ENCODE peak calls at places on chromosomes 11 and 22, in eight cellular contexts. One of them, this sample, is unnamed.

GRCh38 chr11:62343822-62344609 is 6.8 kb downstream of the ASRGL1 start:
- DNase-seq in effector memory CD4-positive, alpha-beta T cell: no peak
- DNase-seq in CD8-positive, alpha-beta memory T cell: no peak
- DNase-seq in suprapubic skin: no peak
- DNase-seq in K562: no peak
- DNase-seq in colonic mucosa: no peak
- DNase-seq in A549: no peak
- DNase-seq in CD8-positive, alpha-beta T cell: no peak
- DNase-seq in this sample: no peak

GRCh38 chr11:55624531-55624930 is 10.4 kb upstream of the OR4P4 start:
- DNase-seq in CD8-positive, alpha-beta memory T cell: no peak
- DNase-seq in K562: no peak
- DNase-seq in CD8-positive, alpha-beta T cell: no peak
- DNase-seq in A549: no peak
- DNase-seq in effector memory CD4-positive, alpha-beta T cell: no peak
- DNase-seq in colonic mucosa: no peak
- DNase-seq in suprapubic skin: no peak
- DNase-seq in this sample: no peak

GRCh38 chr11:108713076-108713790 is 48.4 kb downstream of the DDX10 start:
- DNase-seq in A549: no peak
- DNase-seq in K562: no peak
- DNase-seq in effector memory CD4-positive, alpha-beta T cell: no peak
- DNase-seq in suprapubic skin: no peak
- DNase-seq in colonic mucosa: no peak
- DNase-seq in CD8-positive, alpha-beta T cell: no peak
- DNase-seq in CD8-positive, alpha-beta memory T cell: no peak
- DNase-seq in this sample: no peak

GRCh38 chr11:68328374-68329091 is 16.1 kb downstream of the LRP5 start:
- DNase-seq in A549: no peak
- DNase-seq in effector memory CD4-positive, alpha-beta T cell: no peak
- DNase-seq in CD8-positive, alpha-beta T cell: no peak
- DNase-seq in suprapubic skin: no peak
- DNase-seq in colonic mucosa: peak; percentile 72
- DNase-seq in CD8-positive, alpha-beta memory T cell: no peak
- DNase-seq in K562: no peak
- DNase-seq in this sample: peak; percentile 31

GRCh38 chr22:20970939-20971657 is 4.0 kb downstream of the AIFM3 start:
- DNase-seq in suprapubic skin: no peak
- DNase-seq in K562: no peak
- DNase-seq in CD8-positive, alpha-beta T cell: no peak
- DNase-seq in effector memory CD4-positive, alpha-beta T cell: no peak
- DNase-seq in colonic mucosa: no peak
- DNase-seq in CD8-positive, alpha-beta memory T cell: no peak
- DNase-seq in A549: no peak
- DNase-seq in this sample: no peak

GRCh38 chr22:43168416-43169309 is 17.3 kb downstream of the TSPO start:
- DNase-seq in A549: no peak
- DNase-seq in suprapubic skin: no peak
- DNase-seq in K562: no peak
- DNase-seq in colonic mucosa: no peak
- DNase-seq in CD8-positive, alpha-beta memory T cell: no peak
- DNase-seq in CD8-positive, alpha-beta T cell: no peak
- DNase-seq in effector memory CD4-positive, alpha-beta T cell: no peak
- DNase-seq in this sample: no peak

GRCh38 chr11:70142171-70142875 is 60.8 kb upstream of the FADD start:
- DNase-seq in effector memory CD4-positive, alpha-beta T cell: no peak
- DNase-seq in CD8-positive, alpha-beta T cell: no peak
- DNase-seq in CD8-positive, alpha-beta memory T cell: no peak
- DNase-seq in colonic mucosa: no peak
- DNase-seq in K562: peak; percentile 35
- DNase-seq in suprapubic skin: no peak
- DNase-seq in A549: peak; percentile 30
- DNase-seq in this sample: no peak

GRCh38 chr22:44889233-44889878 is 120.4 kb downstream of the PHF21B start:
- DNase-seq in CD8-positive, alpha-beta memory T cell: no peak
- DNase-seq in colonic mucosa: no peak
- DNase-seq in suprapubic skin: peak; percentile 34
- DNase-seq in CD8-positive, alpha-beta T cell: no peak
- DNase-seq in K562: peak; percentile 60
- DNase-seq in effector memory CD4-positive, alpha-beta T cell: no peak
- DNase-seq in A549: no peak
- DNase-seq in this sample: no peak

GRCh38 chr11:1401656-1402221 is 12.0 kb downstream of the BRSK2 start:
- DNase-seq in CD8-positive, alpha-beta memory T cell: peak; percentile 37
- DNase-seq in CD8-positive, alpha-beta T cell: no peak
- DNase-seq in K562: peak; percentile 75
- DNase-seq in colonic mucosa: peak; percentile 66
- DNase-seq in effector memory CD4-positive, alpha-beta T cell: no peak
- DNase-seq in A549: peak; percentile 36
- DNase-seq in suprapubic skin: no peak
- DNase-seq in this sample: no peak

GRCh38 chr22:30538280-30538679 is 8.3 kb downstream of the SEC14L6 start:
- DNase-seq in A549: no peak
- DNase-seq in CD8-positive, alpha-beta T cell: no peak
- DNase-seq in CD8-positive, alpha-beta memory T cell: no peak
- DNase-seq in suprapubic skin: no peak
- DNase-seq in colonic mucosa: no peak
- DNase-seq in K562: no peak
- DNase-seq in effector memory CD4-positive, alpha-beta T cell: no peak
- DNase-seq in this sample: no peak

GRCh38 chr11:36376888-36377758 is 81.0 kb downstream of the PRR5L start:
- DNase-seq in suprapubic skin: peak; percentile 62
- DNase-seq in CD8-positive, alpha-beta T cell: peak; percentile 29
- DNase-seq in A549: peak; percentile 56
- DNase-seq in colonic mucosa: peak; percentile 81
- DNase-seq in CD8-positive, alpha-beta memory T cell: peak; percentile 53
- DNase-seq in K562: no peak
- DNase-seq in effector memory CD4-positive, alpha-beta T cell: peak; percentile 36
- DNase-seq in this sample: no peak

GRCh38 chr11:9660886-9661285 is 3.0 kb upstream of the SWAP70 start:
- DNase-seq in colonic mucosa: no peak
- DNase-seq in CD8-positive, alpha-beta T cell: no peak
- DNase-seq in K562: no peak
- DNase-seq in effector memory CD4-positive, alpha-beta T cell: no peak
- DNase-seq in CD8-positive, alpha-beta memory T cell: no peak
- DNase-seq in A549: peak; percentile 74
- DNase-seq in suprapubic skin: no peak
- DNase-seq in this sample: no peak

GRCh38 chr11:128888034-128888985 is 2.8 kb upstream of the KCNJ5 start:
- DNase-seq in effector memory CD4-positive, alpha-beta T cell: no peak
- DNase-seq in CD8-positive, alpha-beta memory T cell: no peak
- DNase-seq in CD8-positive, alpha-beta T cell: no peak
- DNase-seq in colonic mucosa: no peak
- DNase-seq in A549: no peak
- DNase-seq in suprapubic skin: no peak
- DNase-seq in K562: no peak
- DNase-seq in this sample: no peak

GRCh38 chr11:126739499-126740145 is 260.9 kb downstream of the KIRREL3 start:
- DNase-seq in CD8-positive, alpha-beta T cell: no peak
- DNase-seq in suprapubic skin: no peak
- DNase-seq in A549: no peak
- DNase-seq in CD8-positive, alpha-beta memory T cell: no peak
- DNase-seq in colonic mucosa: no peak
- DNase-seq in effector memory CD4-positive, alpha-beta T cell: no peak
- DNase-seq in K562: no peak
- DNase-seq in this sample: no peak

GRCh38 chr11:61828629-61829407 is 718 bp downstream of the FADS2 start:
- DNase-seq in A549: peak; percentile 42
- DNase-seq in CD8-positive, alpha-beta T cell: no peak
- DNase-seq in colonic mucosa: peak; percentile 30
- DNase-seq in K562: no peak
- DNase-seq in CD8-positive, alpha-beta memory T cell: no peak
- DNase-seq in effector memory CD4-positive, alpha-beta T cell: no peak
- DNase-seq in suprapubic skin: no peak
- DNase-seq in this sample: no peak

GRCh38 chr22:29073618-29074275 is 912 bp downstream of the KREMEN1 start:
- DNase-seq in CD8-positive, alpha-beta memory T cell: no peak
- DNase-seq in K562: no peak
- DNase-seq in A549: no peak
- DNase-seq in colonic mucosa: peak; percentile 65
- DNase-seq in effector memory CD4-positive, alpha-beta T cell: no peak
- DNase-seq in suprapubic skin: peak; percentile 78
- DNase-seq in CD8-positive, alpha-beta T cell: no peak
- DNase-seq in this sample: no peak

GRCh38 chr11:91220476-91221202 is 997.8 kb upstream of the CHORDC1 start:
- DNase-seq in CD8-positive, alpha-beta T cell: no peak
- DNase-seq in A549: peak; percentile 27
- DNase-seq in K562: no peak
- DNase-seq in effector memory CD4-positive, alpha-beta T cell: no peak
- DNase-seq in colonic mucosa: no peak
- DNase-seq in CD8-positive, alpha-beta memory T cell: no peak
- DNase-seq in suprapubic skin: no peak
- DNase-seq in this sample: no peak

GRCh38 chr22:27476729-27477128 is 324.8 kb downstream of the MN1 start:
- DNase-seq in K562: no peak
- DNase-seq in effector memory CD4-positive, alpha-beta T cell: no peak
- DNase-seq in suprapubic skin: no peak
- DNase-seq in CD8-positive, alpha-beta memory T cell: no peak
- DNase-seq in A549: peak; percentile 47
- DNase-seq in colonic mucosa: no peak
- DNase-seq in CD8-positive, alpha-beta T cell: no peak
- DNase-seq in this sample: no peak

GRCh38 chr11:124839051-124839971 is 25.9 kb upstream of the ROBO3 start:
- DNase-seq in K562: no peak
- DNase-seq in CD8-positive, alpha-beta T cell: no peak
- DNase-seq in suprapubic skin: no peak
- DNase-seq in A549: no peak
- DNase-seq in effector memory CD4-positive, alpha-beta T cell: no peak
- DNase-seq in colonic mucosa: no peak
- DNase-seq in CD8-positive, alpha-beta memory T cell: no peak
- DNase-seq in this sample: no peak
- H3K4me3 ChIP-seq in K562: no peak overlapping the region
- H3K4me3 ChIP-seq in CD8-positive, alpha-beta T cell: no peak overlapping the region
- H3K4me3 ChIP-seq in suprapubic skin: peak overlapping the region; percentile 43
- H3K4me3 ChIP-seq in A549: peak overlapping the region; percentile 37
- H3K4me3 ChIP-seq in effector memory CD4-positive, alpha-beta T cell: peak overlapping the region; percentile 27
- H3K4me3 ChIP-seq in colonic mucosa: peak overlapping the region; percentile 22
- H3K4me3 ChIP-seq in CD8-positive, alpha-beta memory T cell: no peak overlapping the region
- H3K4me3 ChIP-seq in this sample: no peak overlapping the region

GRCh38 chr11:64864473-64865285 is 13.7 kb downstream of the EHD1 start:
- DNase-seq in suprapubic skin: no peak
- DNase-seq in colonic mucosa: no peak
- DNase-seq in K562: no peak
- DNase-seq in CD8-positive, alpha-beta memory T cell: no peak
- DNase-seq in A549: no peak
- DNase-seq in CD8-positive, alpha-beta T cell: no peak
- DNase-seq in effector memory CD4-positive, alpha-beta T cell: no peak
- DNase-seq in this sample: peak; percentile 63

GRCh38 chr11:64864135-64864472 is 14.3 kb downstream of the EHD1 start:
- DNase-seq in suprapubic skin: no peak
- DNase-seq in CD8-positive, alpha-beta memory T cell: no peak
- DNase-seq in effector memory CD4-positive, alpha-beta T cell: no peak
- DNase-seq in CD8-positive, alpha-beta T cell: no peak
- DNase-seq in A549: no peak
- DNase-seq in K562: no peak
- DNase-seq in colonic mucosa: no peak
- DNase-seq in this sample: no peak

GRCh38 chr11:64865286-64866172 is 12.9 kb downstream of the EHD1 start:
- DNase-seq in CD8-positive, alpha-beta memory T cell: no peak
- DNase-seq in colonic mucosa: no peak
- DNase-seq in suprapubic skin: no peak
- DNase-seq in A549: no peak
- DNase-seq in effector memory CD4-positive, alpha-beta T cell: no peak
- DNase-seq in CD8-positive, alpha-beta T cell: no peak
- DNase-seq in K562: no peak
- DNase-seq in this sample: no peak

GRCh38 chr11:64867748-64868462 is 10.5 kb downstream of the EHD1 start:
- DNase-seq in CD8-positive, alpha-beta T cell: no peak
- DNase-seq in A549: no peak
- DNase-seq in CD8-positive, alpha-beta memory T cell: no peak
- DNase-seq in suprapubic skin: no peak
- DNase-seq in colonic mucosa: no peak
- DNase-seq in effector memory CD4-positive, alpha-beta T cell: no peak
- DNase-seq in K562: no peak
- DNase-seq in this sample: no peak

GRCh38 chr11:64866173-64866491 is 12.3 kb downstream of the EHD1 start:
- DNase-seq in CD8-positive, alpha-beta T cell: no peak
- DNase-seq in CD8-positive, alpha-beta memory T cell: no peak
- DNase-seq in A549: no peak
- DNase-seq in suprapubic skin: no peak
- DNase-seq in K562: no peak
- DNase-seq in effector memory CD4-positive, alpha-beta T cell: no peak
- DNase-seq in colonic mucosa: no peak
- DNase-seq in this sample: no peak
- H3K27ac ChIP-seq in CD8-positive, alpha-beta T cell: peak overlapping the region; percentile 19
- H3K27ac ChIP-seq in CD8-positive, alpha-beta memory T cell: peak overlapping the region; percentile 75
- H3K27ac ChIP-seq in A549: peak overlapping the region; percentile 21
- H3K27ac ChIP-seq in suprapubic skin: peak overlapping the region; percentile 0
- H3K27ac ChIP-seq in K562: no peak overlapping the region
- H3K27ac ChIP-seq in effector memory CD4-positive, alpha-beta T cell: peak overlapping the region; percentile 83
- H3K27ac ChIP-seq in colonic mucosa: peak overlapping the region; percentile 75
- H3K27ac ChIP-seq in this sample: peak overlapping the region; percentile 76

GRCh38 chr11:8294251-8294935 is 30.7 kb upstream of the LMO1 start:
- DNase-seq in A549: no peak
- DNase-seq in CD8-positive, alpha-beta memory T cell: no peak
- DNase-seq in CD8-positive, alpha-beta T cell: no peak
- DNase-seq in effector memory CD4-positive, alpha-beta T cell: no peak
- DNase-seq in suprapubic skin: no peak
- DNase-seq in colonic mucosa: no peak
- DNase-seq in K562: no peak
- DNase-seq in this sample: no peak
- H3K4me3 ChIP-seq in A549: no peak overlapping the region
- H3K4me3 ChIP-seq in CD8-positive, alpha-beta memory T cell: no peak overlapping the region
- H3K4me3 ChIP-seq in CD8-positive, alpha-beta T cell: no peak overlapping the region
- H3K4me3 ChIP-seq in effector memory CD4-positive, alpha-beta T cell: no peak overlapping the region
- H3K4me3 ChIP-seq in suprapubic skin: no peak overlapping the region
- H3K4me3 ChIP-seq in colonic mucosa: no peak overlapping the region
- H3K4me3 ChIP-seq in K562: no peak overlapping the region
- H3K4me3 ChIP-seq in this sample: no peak overlapping the region

DNA sequence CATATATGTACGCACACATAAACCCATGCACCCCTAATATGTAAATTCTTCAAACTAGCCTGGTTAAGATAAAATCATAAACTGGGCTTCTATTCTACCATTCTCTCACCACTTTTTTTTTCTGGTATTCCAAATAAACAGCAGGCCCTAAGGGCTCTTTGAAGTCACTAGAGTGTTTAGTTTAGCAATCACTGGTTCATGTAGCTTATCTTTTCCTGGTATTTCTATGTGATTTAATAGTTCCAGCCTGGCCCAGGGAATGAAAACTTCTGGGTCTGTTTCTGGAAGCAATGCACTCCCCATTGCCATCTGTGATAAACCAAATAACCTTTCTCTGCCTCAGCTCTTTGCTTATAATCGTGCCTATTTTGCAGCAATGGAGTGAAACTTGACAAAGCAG is 10.7 kb upstream of the MPPED2 start:
- DNase-seq in CD8-positive, alpha-beta memory T cell: no peak
- DNase-seq in K562: no peak
- DNase-seq in effector memory CD4-positive, alpha-beta T cell: no peak
- DNase-seq in CD8-positive, alpha-beta T cell: no peak
- DNase-seq in colonic mucosa: no peak
- DNase-seq in A549: no peak
- DNase-seq in suprapubic skin: no peak
- DNase-seq in this sample: no peak
- H3K27ac ChIP-seq in CD8-positive, alpha-beta memory T cell: no peak overlapping the region
- H3K27ac ChIP-seq in K562: no peak overlapping the region
- H3K27ac ChIP-seq in effector memory CD4-positive, alpha-beta T cell: no peak overlapping the region
- H3K27ac ChIP-seq in CD8-positive, alpha-beta T cell: no peak overlapping the region
- H3K27ac ChIP-seq in colonic mucosa: no peak overlapping the region
- H3K27ac ChIP-seq in A549: no peak overlapping the region
- H3K27ac ChIP-seq in suprapubic skin: no peak overlapping the region
- H3K27ac ChIP-seq in this sample: no peak overlapping the region

GRCh38 chr11:78350646-78351165 is 66.9 kb downstream of the GAB2 start:
- DNase-seq in CD8-positive, alpha-beta T cell: no peak
- DNase-seq in K562: no peak
- DNase-seq in colonic mucosa: peak; percentile 30
- DNase-seq in A549: no peak
- DNase-seq in CD8-positive, alpha-beta memory T cell: no peak
- DNase-seq in effector memory CD4-positive, alpha-beta T cell: no peak
- DNase-seq in suprapubic skin: no peak
- DNase-seq in this sample: no peak
- H3K4me3 ChIP-seq in CD8-positive, alpha-beta T cell: no peak overlapping the region
- H3K4me3 ChIP-seq in K562: peak overlapping the region; percentile 21
- H3K4me3 ChIP-seq in colonic mucosa: no peak overlapping the region
- H3K4me3 ChIP-seq in A549: no peak overlapping the region
- H3K4me3 ChIP-seq in CD8-positive, alpha-beta memory T cell: no peak overlapping the region
- H3K4me3 ChIP-seq in effector memory CD4-positive, alpha-beta T cell: no peak overlapping the region
- H3K4me3 ChIP-seq in suprapubic skin: peak overlapping the region; percentile 24
- H3K4me3 ChIP-seq in this sample: no peak overlapping the region

This sample was measured in naive thymus-derived CD4-positive, alpha-beta T cell.